ENCODE peak calls at places on chromosomes 6 and 20, in seven cellular contexts. One of them, this sample, is unnamed.
A peak's percentile ranks its signal among the peaks of the same experiment; 100 is the strongest.

GRCh38 chr6:3531481-3531880 is 74.6 kb upstream of the SLC22A23 start:
- DNase-seq in Caki2: no peak
- DNase-seq in NAMALWA: no peak
- DNase-seq in germinal center: no peak
- DNase-seq in NCI-H748 treated with DMSO at 0.1 percent for 48 hours: no peak
- DNase-seq in A673: no peak
- DNase-seq in cerebellar cortex: no peak
- DNase-seq in this sample: no peak

GRCh38 chr6:5619249-5619648 is 357.9 kb downstream of the FARS2 start:
- DNase-seq in Caki2: no peak
- DNase-seq in NAMALWA: peak; percentile 7
- DNase-seq in germinal center: no peak
- DNase-seq in NCI-H748 treated with DMSO at 0.1 percent for 48 hours: no peak
- DNase-seq in A673: no peak
- DNase-seq in cerebellar cortex: no peak
- DNase-seq in this sample: peak; percentile 18

GRCh38 chr6:71510856-71511255 is 222.2 kb downstream of the OGFRL1 start:
- DNase-seq in Caki2: no peak
- DNase-seq in NAMALWA: no peak
- DNase-seq in germinal center: no peak
- DNase-seq in NCI-H748 treated with DMSO at 0.1 percent for 48 hours: no peak
- DNase-seq in A673: no peak
- DNase-seq in cerebellar cortex: no peak
- DNase-seq in this sample: no peak

GRCh38 chr6:84768442-84769174 is 4.2 kb upstream of the TBX18 start:
- DNase-seq in Caki2: no peak
- DNase-seq in NAMALWA: no peak
- DNase-seq in germinal center: no peak
- DNase-seq in NCI-H748 treated with DMSO at 0.1 percent for 48 hours: no peak
- DNase-seq in A673: peak; percentile 69
- DNase-seq in cerebellar cortex: no peak
- DNase-seq in this sample: no peak

GRCh38 chr20:4563031-4563430 is 158.7 kb upstream of the PRND start:
- DNase-seq in Caki2: no peak
- DNase-seq in NAMALWA: no peak
- DNase-seq in germinal center: no peak
- DNase-seq in NCI-H748 treated with DMSO at 0.1 percent for 48 hours: no peak
- DNase-seq in A673: peak; percentile 35
- DNase-seq in cerebellar cortex: no peak
- DNase-seq in this sample: no peak

GRCh38 chr20:24701027-24701426 is 231.6 kb downstream of the SYNDIG1 start:
- DNase-seq in Caki2: no peak
- DNase-seq in NAMALWA: no peak
- DNase-seq in germinal center: no peak
- DNase-seq in NCI-H748 treated with DMSO at 0.1 percent for 48 hours: no peak
- DNase-seq in A673: no peak
- DNase-seq in cerebellar cortex: no peak
- DNase-seq in this sample: no peak

GRCh38 chr6:37777272-37777736 is 42.2 kb upstream of the ZFAND3 start:
- DNase-seq in Caki2: no peak
- DNase-seq in NAMALWA: no peak
- DNase-seq in germinal center: no peak
- DNase-seq in NCI-H748 treated with DMSO at 0.1 percent for 48 hours: no peak
- DNase-seq in A673: no peak
- DNase-seq in cerebellar cortex: no peak
- DNase-seq in this sample: no peak

GRCh38 chr6:65091561-65091960 is 615.5 kb downstream of the EYS start:
- DNase-seq in Caki2: no peak
- DNase-seq in NAMALWA: no peak
- DNase-seq in germinal center: no peak
- DNase-seq in NCI-H748 treated with DMSO at 0.1 percent for 48 hours: no peak
- DNase-seq in A673: no peak
- DNase-seq in cerebellar cortex: no peak
- DNase-seq in this sample: no peak

GRCh38 chr20:9068896-9069663 is at the start of gene PLCB4:
- DNase-seq in Caki2: peak; percentile 91
- DNase-seq in NAMALWA: no peak
- DNase-seq in germinal center: no peak
- DNase-seq in NCI-H748 treated with DMSO at 0.1 percent for 48 hours: peak; percentile 80
- DNase-seq in A673: peak; percentile 56
- DNase-seq in cerebellar cortex: peak; percentile 75
- DNase-seq in this sample: no peak

GRCh38 chr6:8588176-8588575 is 152.8 kb upstream of the SLC35B3 start:
- DNase-seq in Caki2: no peak
- DNase-seq in NAMALWA: no peak
- DNase-seq in germinal center: no peak
- DNase-seq in NCI-H748 treated with DMSO at 0.1 percent for 48 hours: no peak
- DNase-seq in A673: peak; percentile 25
- DNase-seq in cerebellar cortex: no peak
- DNase-seq in this sample: no peak

GRCh38 chr20:64108731-64109389 is 1.5 kb upstream of the NPBWR2 start:
- DNase-seq in Caki2: no peak
- DNase-seq in NAMALWA: no peak
- DNase-seq in germinal center: no peak
- DNase-seq in NCI-H748 treated with DMSO at 0.1 percent for 48 hours: no peak
- DNase-seq in A673: no peak
- DNase-seq in cerebellar cortex: no peak
- DNase-seq in this sample: no peak